ENCODE peak calls at places on chromosomes 13 and 19, in seven cellular contexts. B is right atrium auricular region, K is psoas muscle, J is AG04449, P is IMR-90, M is astrocyte of the spinal cord, E is esophagus muscularis mucosa. W is an unnamed sample.
A peak's percentile ranks its signal among the peaks of the same experiment; 100 is the strongest.

GRCh38 chr13:45300190-45300985 is 40.6 kb downstream of the TPT1 start:
- DNase-seq in B (no peak), K (no peak), J (no peak), P (no peak), M (no peak), E (no peak), W (no peak)

GRCh38 chr19:38245826-38246498 is 10.2 kb downstream of the PPP1R14A start:
- DNase-seq in B (no peak), K (no peak), J (no peak), P (peak; percentile 27), M (no peak), E (no peak), W (peak; percentile 64)

GRCh38 chr13:79044415-79044814 is 361.6 kb downstream of the RBM26 start:
- DNase-seq in B (no peak), K (no peak), J (no peak), P (no peak), M (no peak), E (no peak), W (no peak)

GRCh38 chr13:30846311-30846710 is 59.8 kb upstream of the MEDAG start:
- DNase-seq in B (no peak), K (no peak), J (no peak), P (peak; percentile 49), M (peak; percentile 69), E (no peak), W (peak; percentile 82)

GRCh38 chr13:108560092-108560491 is 69.3 kb upstream of the MYO16 start:
- DNase-seq in B (no peak), K (no peak), J (no peak), P (no peak), M (no peak), E (no peak), W (no peak)

GRCh38 chr19:5798244-5798643 is 6.6 kb upstream of the NRTN start:
- DNase-seq in B (no peak), K (no peak), J (no peak), P (no peak), M (no peak), E (no peak), W (no peak)

GRCh38 chr19:19457691-19458090 is 52.2 kb downstream of the GATAD2A start:
- DNase-seq in B (no peak), K (no peak), J (no peak), P (no peak), M (no peak), E (no peak), W (no peak)

GRCh38 chr13:26227396-26227971 is 5.4 kb upstream of the RNF6 start:
- DNase-seq in B (no peak), K (no peak), J (no peak), P (no peak), M (no peak), E (no peak), W (no peak)

GRCh38 chr19:6801397-6802086 is 29.0 kb downstream of the VAV1 start:
- DNase-seq in B (peak; percentile 62), K (peak; percentile 58), J (no peak), P (no peak), M (no peak), E (peak; percentile 93), W (peak; percentile 9)

GRCh38 chr13:44576396-44577235 is 486 bp upstream of the TSC22D1 start:
- DNase-seq in B (no peak), K (peak; percentile 35), J (no peak), P (no peak), M (no peak), E (no peak), W (no peak)

GRCh38 chr19:37572203-37572602 is 22.4 kb downstream of the ZNF571 start:
- DNase-seq in B (no peak), K (no peak), J (no peak), P (peak; percentile 22), M (no peak), E (no peak), W (peak; percentile 56)

GRCh38 chr13:26021516-26021915 is 30.3 kb downstream of the SHISA2 start:
- DNase-seq in B (no peak), K (no peak), J (no peak), P (no peak), M (no peak), E (no peak), W (no peak)

GRCh38 chr19:13718733-13719132 is 45.6 kb upstream of the MRI1 start:
- DNase-seq in B (no peak), K (no peak), J (peak; percentile 53), P (peak; percentile 66), M (peak; percentile 66), E (no peak), W (peak; percentile 48)

GRCh38 chr13:92734068-92734467 is 492.5 kb upstream of the GPC6 start:
- DNase-seq in B (no peak), K (no peak), J (no peak), P (no peak), M (no peak), E (no peak), W (no peak)

GRCh38 chr13:46983881-46984280 is 87.0 kb upstream of the HTR2A start:
- DNase-seq in B (no peak), K (no peak), J (no peak), P (peak; percentile 76), M (peak; percentile 44), E (no peak), W (peak; percentile 64)

GRCh38 chr19:16625183-16625958 is 2.6 kb downstream of the MED26 start:
- DNase-seq in B (no peak), K (no peak), J (no peak), P (no peak), M (no peak), E (no peak), W (no peak)
- H3K4me3 ChIP-seq in B (no peak overlapping the region), K (no peak overlapping the region), J (no peak overlapping the region), P (no peak overlapping the region), M (no peak overlapping the region), E (no peak overlapping the region), W (no peak overlapping the region)

GRCh38 chr19:30649934-30650614 is 277.9 kb downstream of the ZNF536 start:
- DNase-seq in B (no peak), K (no peak), J (peak; percentile 12), P (peak; percentile 51), M (peak; percentile 51), E (no peak), W (peak; percentile 73)
- TF ChIP-seq CTCF in B (peak; percentile 63), K (peak; percentile 67), J (peak; percentile 70), P (peak; percentile 83), M (peak; percentile 87), E (peak; percentile 59), W (peak; percentile 91)

GRCh38 chr13:111243981-111244380 is 76.5 kb upstream of the TEX29 start:
- DNase-seq in B (no peak), K (no peak), J (no peak), P (no peak), M (no peak), E (no peak), W (no peak)
- H3K4me3 ChIP-seq in B (no peak overlapping the region), K (no peak overlapping the region), J (no peak overlapping the region), P (no peak overlapping the region), M (no peak overlapping the region), E (no peak overlapping the region), W (no peak overlapping the region)

GRCh38 chr13:71877280-71877653 is 10.3 kb upstream of the DACH1 start:
- DNase-seq in B (no peak), K (no peak), J (no peak), P (no peak), M (no peak), E (no peak), W (no peak)

GRCh38 chr13:71879945-71880344 is 12.9 kb upstream of the DACH1 start:
- DNase-seq in B (no peak), K (no peak), J (no peak), P (no peak), M (no peak), E (no peak), W (no peak)

GRCh38 chr13:71880753-71881541 is 13.9 kb upstream of the DACH1 start:
- DNase-seq in B (no peak), K (no peak), J (no peak), P (no peak), M (peak; percentile 39), E (no peak), W (no peak)

GRCh38 chr13:71876648-71877279 is 9.8 kb upstream of the DACH1 start:
- DNase-seq in B (no peak), K (no peak), J (no peak), P (no peak), M (no peak), E (no peak), W (no peak)

GRCh38 chr13:71879129-71879535 is 12.1 kb upstream of the DACH1 start:
- DNase-seq in B (no peak), K (no peak), J (no peak), P (peak; percentile 27), M (peak; percentile 52), E (no peak), W (peak; percentile 66)
- TF ChIP-seq CTCF in B (no peak), K (peak; percentile 41), J (no peak), P (peak; percentile 55), M (peak; percentile 68), E (peak; percentile 19), W (peak; percentile 74)

GRCh38 chr13:28755546-28755870 is 36.7 kb upstream of the SLC46A3 start:
- DNase-seq in B (no peak), K (no peak), J (no peak), P (no peak), M (no peak), E (peak; percentile 34), W (no peak)
- H3K4me3 ChIP-seq in B (no peak overlapping the region), K (peak overlapping the region; percentile 29), J (no peak overlapping the region), P (no peak overlapping the region), M (no peak overlapping the region), E (no peak overlapping the region), W (no peak overlapping the region)

GRCh38 chr13:32443111-32443510 is 15.2 kb upstream of the N4BP2L1 start:
- DNase-seq in B (no peak), K (no peak), J (no peak), P (peak; percentile 23), M (no peak), E (no peak), W (peak; percentile 36)
- TF ChIP-seq CTCF in B (no peak), K (peak; percentile 19), J (peak; percentile 16), P (peak; percentile 38), M (peak; percentile 14), E (no peak), W (peak; percentile 33)

DNA sequence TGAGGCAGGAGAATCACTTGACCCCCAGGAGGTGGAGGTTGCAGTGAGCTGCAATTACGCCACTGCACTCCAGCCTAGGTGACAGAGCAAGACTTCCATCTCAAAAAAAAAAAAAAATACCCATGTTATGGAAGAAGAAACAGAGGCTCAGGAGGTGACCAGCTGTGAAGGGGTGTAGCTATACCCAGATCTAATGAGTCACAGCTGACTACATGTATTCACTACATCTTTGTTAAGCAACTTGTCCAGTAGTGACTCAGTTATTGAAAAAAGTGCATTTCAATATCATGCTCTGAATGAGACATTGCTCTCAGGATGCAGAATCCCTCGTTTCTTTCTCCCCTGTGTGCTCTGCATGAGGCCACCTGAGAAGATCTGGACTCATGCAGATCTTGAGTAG is 16.1 kb upstream of the SPART start:
- DNase-seq in B (no peak), K (no peak), J (no peak), P (peak; percentile 91), M (peak; percentile 79), E (no peak), W (peak; percentile 81)
- H3K4me3 ChIP-seq in B (no peak overlapping the region), K (no peak overlapping the region), J (no peak overlapping the region), P (no peak overlapping the region), M (no peak overlapping the region), E (no peak overlapping the region), W (no peak overlapping the region)